ENCODE peak calls at places on chromosomes 16 and 17, in nine cellular contexts. L is glutamatergic neuron; Y is fibroblast of pulmonary artery; P is COR-L47; V is NCI-H748 treated with DMSO at 0.1 percent for 48 hours; U is activated T-cell treated with anti-CD3 and anti-CD28 coated beads, Interleukin-2, amount 50 U/mL, for 72 hours; S is iPS-NIHi11; T is progenitor cell of endocrine pancreas; I is GF-D8. X is an unnamed sample.
A peak's percentile ranks its signal among the peaks of the same experiment; 100 is the strongest.

GRCh38 chr17:67615011-67615561 is 102.7 kb upstream of the NOL11 start:
- DNase-seq in T (no peak), Y (peak; percentile 52), S (no peak), I (no peak), P (no peak), L (peak; percentile 56), V (no peak), U (no peak), X (no peak)

GRCh38 chr17:44911133-44912001 is 3.9 kb downstream of the GFAP start:
- DNase-seq in V (no peak), Y (peak; percentile 48), I (peak; percentile 14), T (peak; percentile 58), L (peak; percentile 77), U (peak; percentile 76), S (peak; percentile 91), P (peak; percentile 9), X (peak; percentile 49)

GRCh38 chr16:88744839-88745521 is 38.7 kb downstream of the CTU2 start:
- DNase-seq in P (no peak), U (no peak), L (no peak), V (no peak), Y (no peak), I (no peak), T (no peak), S (no peak), X (no peak)

GRCh38 chr17:72422505-72423285 is 301.9 kb downstream of the SOX9 start:
- DNase-seq in I (no peak), L (no peak), T (no peak), S (no peak), Y (peak; percentile 75), U (peak; percentile 31), V (no peak), P (no peak), X (peak; percentile 12)

GRCh38 chr16:10240854-10241613 is 58.8 kb upstream of the GRIN2A start:
- DNase-seq in Y (no peak), P (no peak), T (no peak), U (no peak), L (no peak), V (no peak), I (no peak), S (no peak), X (no peak)

GRCh38 chr16:2838928-2839327 is 8.8 kb downstream of the ZG16B start:
- DNase-seq in P (peak; percentile 56), T (peak; percentile 62), Y (peak; percentile 84), U (peak; percentile 70), I (peak; percentile 9), S (peak; percentile 92), L (peak; percentile 81), V (no peak), X (peak; percentile 65)

GRCh38 chr16:86868070-86868469 is 289.7 kb downstream of the FOXL1 start:
- DNase-seq in U (no peak), L (no peak), I (no peak), T (no peak), V (no peak), P (no peak), Y (no peak), S (no peak), X (no peak)

GRCh38 chr16:50202926-50203624 is 50.0 kb downstream of the TENT4B start:
- DNase-seq in L (no peak), S (no peak), V (no peak), I (no peak), U (no peak), Y (peak; percentile 95), T (no peak), P (no peak), X (no peak)

GRCh38 chr17:69516225-69516624 is 101.7 kb downstream of the MAP2K6 start:
- DNase-seq in U (no peak), Y (no peak), P (no peak), S (no peak), I (no peak), L (no peak), T (no peak), V (no peak), X (no peak)

GRCh38 chr17:39744075-39744835 is 6.5 kb downstream of the GRB7 start:
- DNase-seq in P (no peak), U (no peak), S (no peak), L (no peak), T (no peak), V (no peak), Y (no peak), I (no peak), X (no peak)

GRCh38 chr17:4492762-4493561 is 5.7 kb upstream of the SPNS2 start:
- DNase-seq in V (no peak), S (peak; percentile 92), Y (peak; percentile 35), L (no peak), T (peak; percentile 83), I (no peak), P (no peak), U (peak; percentile 27), X (no peak)

GRCh38 chr17:67920212-67920611 is 76.1 kb downstream of the C17orf58 start:
- DNase-seq in V (no peak), I (no peak), U (no peak), T (no peak), P (no peak), Y (no peak), L (no peak), S (no peak), X (no peak)

GRCh38 chr16:10950393-10950792 is 6.0 kb downstream of the CLEC16A start:
- DNase-seq in I (no peak), S (no peak), P (no peak), Y (no peak), V (no peak), U (no peak), T (no peak), L (peak; percentile 38), X (no peak)

GRCh38 chr17:47810901-47811635 is 10.5 kb downstream of the OSBPL7 start:
- DNase-seq in P (no peak), L (no peak), S (no peak), U (no peak), T (no peak), I (no peak), V (no peak), Y (no peak), X (no peak)

GRCh38 chr17:76353599-76354316 is at the start of gene PRPSAP1:
- DNase-seq in Y (peak; percentile 93), S (peak; percentile 95), I (peak; percentile 74), U (peak; percentile 88), V (peak; percentile 75), L (peak; percentile 90), T (peak; percentile 70), P (peak; percentile 89), X (peak; percentile 86)

GRCh38 chr16:83967838-83968482 is at the start of gene NECAB2:
- DNase-seq in T (peak; percentile 49), S (peak; percentile 92), P (peak; percentile 52), V (no peak), Y (peak; percentile 23), U (peak; percentile 53), I (no peak), L (peak; percentile 78), X (peak; percentile 52)

GRCh38 chr17:7238418-7239090 is 703 bp downstream of the PHF23 start:
- DNase-seq in V (no peak), U (no peak), T (no peak), Y (no peak), S (no peak), I (no peak), L (no peak), P (no peak), X (peak; percentile 28)

GRCh38 chr16:57473176-57473840 is 10.8 kb downstream of the POLR2C start:
- DNase-seq in T (no peak), U (no peak), L (no peak), V (no peak), I (no peak), Y (no peak), P (no peak), S (no peak), X (no peak)

GRCh38 chr17:2420131-2420530 is 19.3 kb upstream of the MNT start:
- DNase-seq in I (no peak), T (no peak), L (no peak), S (no peak), Y (no peak), U (no peak), P (no peak), V (no peak), X (no peak)

GRCh38 chr16:3879887-3880564 is 487 bp downstream of the CREBBP start:
- DNase-seq in S (peak; percentile 80), P (peak; percentile 53), U (peak; percentile 81), Y (peak; percentile 60), I (no peak), L (peak; percentile 82), V (no peak), T (peak; percentile 44), X (peak; percentile 80)

GRCh38 chr17:46962374-46962790 is 16.7 kb downstream of the RPRML start:
- DNase-seq in U (no peak), I (no peak), S (no peak), Y (peak; percentile 83), T (no peak), V (no peak), P (no peak), L (no peak), X (no peak)